ENCODE peak calls at places on chromosome 15, in eight cellular contexts. C is CD8-positive, alpha-beta memory T cell; L is neuronal stem cell; Q is heart left ventricle; Y is mesendoderm; V is right cardiac atrium; U is transverse colon; W is upper lobe of right lung. I is an unnamed sample. For H3K27me3, the result is how much of the 10 kb centered on the place peaks cover.

GRCh38 chr15:51104512-51104911 is 9.8 kb upstream of the TNFAIP8L3 start:
- DNase-seq in C (no peak), L (no peak), Q (peak), Y (no peak), V (peak), U (peak), W (no peak), I (no peak)

GRCh38 chr15:63038926-63039673 is 3.4 kb upstream of the TPM1 start:
- DNase-seq in C (no peak), L (no peak), Q (no peak), Y (no peak), V (no peak), U (no peak), W (no peak), I (no peak)

GRCh38 chr15:31012455-31012854 is 21.0 kb upstream of the MTMR10 start:
- DNase-seq in C (no peak), L (no peak), Q (no peak), Y (no peak), V (no peak), U (no peak), W (no peak), I (no peak)

GRCh38 chr15:37143351-37143750 is 43.0 kb upstream of the MEIS2 start:
- DNase-seq in C (no peak), L (no peak), Q (no peak), Y (peak), V (no peak), U (no peak), W (no peak), I (no peak)

GRCh38 chr15:66931768-66932633 is 133.4 kb upstream of the SMAD3 start:
- DNase-seq in C (no peak), L (peak), Q (no peak), Y (peak), V (no peak), U (peak), W (peak), I (no peak)

GRCh38 chr15:31268108-31268501 is 58.5 kb upstream of the KLF13 start:
- DNase-seq in C (no peak), L (no peak), Q (peak), Y (no peak), V (no peak), U (peak), W (peak), I (no peak)

GRCh38 chr15:46091860-46092450 is 457.1 kb downstream of the SQOR start:
- DNase-seq in C (no peak), L (peak), Q (peak), Y (peak), V (peak), U (peak), W (no peak), I (peak)

GRCh38 chr15:81194723-81195122 is 2.0 kb upstream of the IL16 start:
- DNase-seq in C (no peak), L (no peak), Q (no peak), Y (no peak), V (no peak), U (no peak), W (no peak), I (no peak)

GRCh38 chr15:100250166-100250800 is 91.5 kb downstream of the ADAMTS17 start:
- DNase-seq in C (no peak), L (no peak), Q (no peak), Y (no peak), V (no peak), U (no peak), W (no peak), I (no peak)

GRCh38 chr15:52486003-52486996 is 42.4 kb downstream of the MYO5A start:
- DNase-seq in C (no peak), L (peak), Q (no peak), Y (peak), V (no peak), U (no peak), W (no peak), I (no peak)

GRCh38 chr15:50315814-50316630 is 39.0 kb downstream of the GABPB1 start:
- DNase-seq in C (peak), L (peak), Q (no peak), Y (peak), V (no peak), U (no peak), W (no peak), I (peak)

GRCh38 chr15:95958417-95958816 is 372.1 kb upstream of the NR2F2 start:
- DNase-seq in C (no peak), L (no peak), Q (no peak), Y (no peak), V (no peak), U (no peak), W (no peak), I (no peak)

GRCh38 chr15:77836116-77836798 is 203.5 kb upstream of the LINGO1 start:
- DNase-seq in C (no peak), L (no peak), Q (no peak), Y (peak), V (no peak), U (no peak), W (peak), I (no peak)

GRCh38 chr15:51924146-51925068 is 47.2 kb downstream of the LEO1 start:
- DNase-seq in C (no peak), L (peak), Q (peak), Y (peak), V (no peak), U (no peak), W (no peak), I (no peak)

GRCh38 chr15:95365615-95366107 is 964.8 kb upstream of the NR2F2 start:
- DNase-seq in C (no peak), L (peak), Q (peak), Y (peak), V (peak), U (no peak), W (no peak), I (peak)

GRCh38 chr15:81146006-81146405 is 11.9 kb downstream of the CFAP161 start:
- DNase-seq in C (no peak), L (no peak), Q (no peak), Y (no peak), V (no peak), U (no peak), W (no peak), I (no peak)

GRCh38 chr15:76206325-76206976 is 104.8 kb downstream of the ETFA start:
- DNase-seq in C (no peak), L (no peak), Q (peak), Y (no peak), V (peak), U (peak), W (peak), I (no peak)

GRCh38 chr15:50996641-50997040 is 88.2 kb downstream of the AP4E1 start:
- DNase-seq in C (no peak), L (no peak), Q (no peak), Y (no peak), V (no peak), U (no peak), W (no peak), I (peak)

GRCh38 chr15:84962975-84963374 is 18.7 kb upstream of the PDE8A start:
- DNase-seq in C (no peak), L (no peak), Q (no peak), Y (no peak), V (no peak), U (no peak), W (no peak), I (no peak)

GRCh38 chr15:29097168-29097567 is 172.5 kb downstream of the NSMCE3 start:
- DNase-seq in C (no peak), L (no peak), Q (no peak), Y (no peak), V (no peak), U (no peak), W (no peak), I (no peak)

GRCh38 chr15:66566963-66567531 is 1.2 kb upstream of the LCTL start:
- DNase-seq in C (peak), L (peak), Q (peak), Y (peak), V (peak), U (peak), W (peak), I (peak)

GRCh38 chr15:52445553-52445952 is 83.1 kb downstream of the MYO5A start:
- DNase-seq in C (no peak), L (no peak), Q (no peak), Y (no peak), V (peak), U (no peak), W (no peak), I (no peak)

GRCh38 chr15:100334015-100334414 is 7.8 kb downstream of the ADAMTS17 start:
- DNase-seq in C (peak), L (no peak), Q (no peak), Y (peak), V (no peak), U (no peak), W (no peak), I (no peak)

GRCh38 chr15:42152196-42152920 is 4.1 kb downstream of the PLA2G4F start:
- DNase-seq in C (no peak), L (no peak), Q (peak), Y (no peak), V (peak), U (peak), W (peak), I (no peak)
- H3K4me3 ChIP-seq in C (no peak), L (no peak), Q (no peak), Y (no peak), V (no peak), U (no peak), W (no peak), I (no peak)

GRCh38 chr15:89781055-89781454 is 4.9 kb downstream of the MESP2 start:
- DNase-seq in C (no peak), L (no peak), Q (no peak), Y (no peak), V (peak), U (peak), W (no peak), I (no peak)
- H3K27me3 ChIP-seq in C (under half), L (under half), Q (under half), Y (under half), V (under half), U (under half), W (under half), I (under half)

DNA sequence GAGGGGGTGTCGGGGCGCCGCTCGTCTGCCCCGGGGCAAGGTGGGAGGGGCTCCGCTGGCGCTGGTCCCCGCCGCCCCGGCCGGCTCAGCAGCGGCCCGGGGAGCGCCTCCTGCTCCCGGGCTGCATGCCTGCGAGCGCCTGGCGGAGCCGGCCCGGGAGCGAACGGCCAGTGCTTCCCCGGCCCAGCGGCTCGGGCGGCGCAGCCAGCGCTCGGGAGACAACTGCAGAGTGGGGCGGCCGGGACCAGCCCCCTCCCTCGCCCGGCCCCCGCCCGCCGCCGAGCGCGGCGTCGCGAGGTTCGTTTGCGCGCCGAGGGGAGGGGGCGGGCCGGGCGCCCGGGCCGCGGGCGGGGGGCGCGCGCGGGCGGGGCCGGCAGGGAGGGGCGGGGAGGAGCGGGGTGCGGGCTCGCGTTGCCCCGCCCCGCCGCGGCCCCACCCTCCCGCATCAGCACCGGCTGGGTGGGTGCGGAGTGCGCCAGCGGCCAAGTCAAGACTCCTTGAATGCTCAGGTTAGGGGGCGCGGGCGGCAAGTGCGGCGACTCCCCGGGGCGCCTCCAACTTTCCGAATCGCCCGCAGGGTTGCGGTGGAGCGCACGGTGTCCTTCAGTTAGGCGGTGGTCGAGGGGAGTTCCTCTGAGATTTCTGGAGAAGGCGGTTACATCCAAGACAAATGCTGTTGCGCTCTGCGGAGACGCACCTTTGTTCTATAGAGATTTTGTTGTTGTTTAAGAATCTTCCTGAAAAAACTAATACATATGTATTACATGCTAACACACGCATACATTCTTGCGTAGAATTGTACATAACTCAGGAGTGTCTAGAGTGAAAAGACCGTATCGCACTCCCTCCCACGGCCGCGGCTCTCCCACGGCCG is at the start of gene RGMA:
- DNase-seq in C (no peak), L (peak), Q (peak), Y (peak), V (peak), U (no peak), W (peak), I (no peak)
- H3K4me3 ChIP-seq in C (peak), L (peak), Q (peak), Y (peak), V (peak), U (peak), W (peak), I (peak)

GRCh38 chr15:73322665-73323373 is 45.9 kb downstream of the HCN4 start:
- DNase-seq in C (no peak), L (no peak), Q (no peak), Y (no peak), V (no peak), U (no peak), W (peak), I (no peak)
- H3K27me3 ChIP-seq in C (under half), L (under half), Q (under half), Y (under half), V (under half), U (under half), W (under half), I (under half)